ENCODE peak calls at places on chromosomes 2 and 18, in eight cellular contexts. I is brain microvascular endothelial cell; A is IMR-90; Z is sigmoid colon; K is CD8-positive, alpha-beta T cell; S is PC-3; J is heart left ventricle; R is mesendoderm. C is an unnamed sample.
A peak's percentile ranks its signal among the peaks of the same experiment; 100 is the strongest.

GRCh38 chr2:109280804-109281203 is 151.8 kb downstream of the SH3RF3 start:
- DNase-seq in I (no peak), A (no peak), Z (peak; percentile 40), K (no peak), S (no peak), J (no peak), R (peak; percentile 22), C (no peak)

GRCh38 chr2:109699646-109700045 is 85.5 kb downstream of the SOWAHC start:
- DNase-seq in I (peak; percentile 18), A (no peak), Z (peak; percentile 64), K (no peak), S (no peak), J (no peak), R (peak; percentile 78), C (peak; percentile 6)

GRCh38 chr2:183035954-183036669 is 2.1 kb downstream of the NCKAP1 start:
- DNase-seq in I (no peak), A (no peak), Z (no peak), K (no peak), S (no peak), J (no peak), R (no peak), C (no peak)

GRCh38 chr18:80170395-80171094 is 61.5 kb downstream of the ADNP2 start:
- DNase-seq in I (no peak), A (no peak), Z (no peak), K (no peak), S (no peak), J (no peak), R (peak; percentile 13), C (no peak)

GRCh38 chr2:35731674-35732073 is 623.9 kb upstream of the CRIM1 start:
- DNase-seq in I (no peak), A (no peak), Z (no peak), K (no peak), S (no peak), J (no peak), R (no peak), C (no peak)

GRCh38 chr2:26670171-26670570 is 22.4 kb upstream of the KCNK3 start:
- DNase-seq in I (peak; percentile 7), A (peak; percentile 56), Z (peak; percentile 38), K (no peak), S (peak; percentile 41), J (no peak), R (no peak), C (peak; percentile 65)

GRCh38 chr2:172081248-172082022 is 3.9 kb upstream of the DLX1 start:
- DNase-seq in I (no peak), A (no peak), Z (no peak), K (no peak), S (no peak), J (no peak), R (peak; percentile 42), C (no peak)

GRCh38 chr2:174003635-174004310 is 38.6 kb upstream of the SP3 start:
- DNase-seq in I (no peak), A (no peak), Z (no peak), K (no peak), S (no peak), J (peak; percentile 32), R (peak; percentile 91), C (no peak)

GRCh38 chr18:45836242-45837215 is 11.1 kb downstream of the SIGLEC15 start:
- DNase-seq in I (no peak), A (peak; percentile 33), Z (no peak), K (no peak), S (no peak), J (no peak), R (no peak), C (no peak)

GRCh38 chr18:361941-362913 is 94.4 kb upstream of the THOC1 start:
- DNase-seq in I (peak; percentile 77), A (peak; percentile 81), Z (peak; percentile 78), K (no peak), S (peak; percentile 17), J (no peak), R (peak; percentile 51), C (peak; percentile 43)

DNA sequence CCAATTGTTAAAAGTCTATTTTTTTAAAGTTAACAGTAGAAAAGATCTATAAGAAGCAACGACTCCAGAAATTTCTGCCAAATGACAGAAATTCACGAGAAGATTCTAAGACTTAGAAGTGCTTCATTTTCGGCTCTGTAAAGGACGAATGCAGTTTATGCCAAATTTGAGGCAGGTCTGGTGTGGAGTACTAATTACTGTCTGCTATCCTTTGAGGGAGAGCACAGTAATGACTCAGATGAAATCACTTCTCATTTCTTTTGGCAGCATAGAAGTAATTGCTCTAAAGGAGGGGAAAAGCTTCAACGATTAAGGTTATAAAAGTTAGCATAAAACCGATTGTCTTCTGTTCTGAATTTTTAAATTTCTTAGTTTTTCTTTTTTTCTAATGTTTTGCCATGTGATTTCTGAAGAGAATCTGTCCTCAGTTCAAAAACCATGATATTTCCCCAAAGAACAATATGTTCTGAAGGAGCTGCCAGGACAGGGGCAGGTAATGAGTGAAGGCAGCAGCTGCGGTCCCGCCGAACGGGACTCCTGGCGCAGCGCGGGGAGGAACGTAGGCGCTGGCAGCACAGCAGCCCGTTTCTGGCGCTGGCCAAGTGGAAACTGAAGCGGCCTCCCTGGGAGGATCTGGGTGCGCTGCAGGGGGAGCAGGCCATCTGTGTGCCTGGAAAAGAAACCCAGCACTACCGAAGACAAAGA is 11.5 kb downstream of the G6PC2 start:
- DNase-seq in I (no peak), A (peak; percentile 4), Z (peak; percentile 64), K (no peak), S (peak; percentile 17), J (peak; percentile 24), R (peak; percentile 36), C (peak; percentile 19)
- H3K27ac ChIP-seq in I (no peak overlapping the region), A (no peak overlapping the region), Z (no peak overlapping the region), K (no peak overlapping the region), S (no peak overlapping the region), J (no peak overlapping the region), R (no peak overlapping the region), C (no peak overlapping the region)

GRCh38 chr2:204850576-204850975 is 305.3 kb downstream of the PARD3B start:
- DNase-seq in I (no peak), A (no peak), Z (no peak), K (no peak), S (no peak), J (no peak), R (peak; percentile 4), C (no peak)

GRCh38 chr2:204849887-204850286 is 304.6 kb downstream of the PARD3B start:
- DNase-seq in I (no peak), A (no peak), Z (no peak), K (no peak), S (peak; percentile 74), J (no peak), R (no peak), C (no peak)

GRCh38 chr2:204853905-204854304 is 308.6 kb downstream of the PARD3B start:
- DNase-seq in I (no peak), A (no peak), Z (no peak), K (no peak), S (no peak), J (no peak), R (no peak), C (no peak)
- H3K27ac ChIP-seq in I (no peak overlapping the region), A (no peak overlapping the region), Z (peak overlapping the region; percentile 22), K (no peak overlapping the region), S (no peak overlapping the region), J (no peak overlapping the region), R (no peak overlapping the region), C (no peak overlapping the region)

GRCh38 chr2:9388950-9389911 is 34.1 kb downstream of the ITGB1BP1 start:
- DNase-seq in I (no peak), A (no peak), Z (peak; percentile 58), K (no peak), S (no peak), J (no peak), R (no peak), C (no peak)
- H3K27ac ChIP-seq in I (no peak overlapping the region), A (no peak overlapping the region), Z (no peak overlapping the region), K (no peak overlapping the region), S (no peak overlapping the region), J (no peak overlapping the region), R (no peak overlapping the region), C (no peak overlapping the region)

DNA sequence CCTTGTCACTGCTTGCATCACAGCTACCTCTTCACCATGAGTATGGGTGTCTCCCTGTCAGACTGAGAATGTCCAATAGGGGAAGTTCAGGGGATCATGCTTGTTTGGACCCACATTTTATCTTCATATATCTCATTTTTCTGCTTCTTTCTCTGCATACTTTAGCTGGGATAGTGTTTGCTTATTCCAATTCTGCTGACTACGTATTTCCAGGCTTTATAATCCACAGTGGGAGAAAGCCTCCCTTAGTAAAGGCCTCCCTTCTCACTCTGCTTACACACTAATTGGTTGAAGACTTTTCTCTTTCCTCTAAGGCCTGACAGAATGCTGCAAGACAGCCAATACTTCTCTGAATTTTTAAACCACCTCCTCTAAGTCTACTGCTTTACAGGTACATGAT is 189.5 kb downstream of the CYRIA start:
- DNase-seq in I (no peak), A (no peak), Z (no peak), K (no peak), S (no peak), J (no peak), R (no peak), C (no peak)
- H3K27ac ChIP-seq in I (no peak overlapping the region), A (no peak overlapping the region), Z (no peak overlapping the region), K (no peak overlapping the region), S (no peak overlapping the region), J (no peak overlapping the region), R (no peak overlapping the region), C (no peak overlapping the region)

GRCh38 chr2:190431907-190432306 is 23.8 kb downstream of the MFSD6 start:
- DNase-seq in I (no peak), A (peak; percentile 17), Z (no peak), K (no peak), S (no peak), J (no peak), R (no peak), C (no peak)
- H3K27ac ChIP-seq in I (no peak overlapping the region), A (no peak overlapping the region), Z (no peak overlapping the region), K (no peak overlapping the region), S (no peak overlapping the region), J (no peak overlapping the region), R (no peak overlapping the region), C (no peak overlapping the region)

GRCh38 chr2:70078384-70078783 is 8.9 kb upstream of the PCBP1 start:
- DNase-seq in I (no peak), A (no peak), Z (no peak), K (no peak), S (no peak), J (no peak), R (no peak), C (no peak)
- H3K27ac ChIP-seq in I (no peak overlapping the region), A (no peak overlapping the region), Z (no peak overlapping the region), K (no peak overlapping the region), S (no peak overlapping the region), J (no peak overlapping the region), R (no peak overlapping the region), C (no peak overlapping the region)